ENCODE peak calls at places on chromosome 9, in eight cellular contexts. G, Z, O, J, N, C, T and E are unnamed samples. For H3K4me1, the result is how much of the 10 kb centered on the place peaks cover.

GRCh38 chr9:78386746-78387145 is 89.8 kb downstream of the PSAT1 start:
- DNase-seq in G (no peak), Z (no peak), O (no peak), J (no peak), N (no peak), C (no peak), T (no peak), E (no peak)

GRCh38 chr9:100756217-100756616 is 178.3 kb downstream of the CAVIN4 start:
- DNase-seq in G (no peak), Z (no peak), O (no peak), J (peak), N (no peak), C (no peak), T (no peak), E (no peak)

GRCh38 chr9:27528886-27529315 is 713 bp downstream of the MOB3B start:
- DNase-seq in G (peak), Z (peak), O (peak), J (peak), N (peak), C (peak), T (peak), E (peak)

GRCh38 chr9:74117731-74118130 is 379.4 kb upstream of the RORB start:
- DNase-seq in G (no peak), Z (no peak), O (no peak), J (no peak), N (no peak), C (no peak), T (no peak), E (no peak)

GRCh38 chr9:113398796-113399195 is 2.3 kb downstream of the ALAD start:
- DNase-seq in G (no peak), Z (no peak), O (no peak), J (no peak), N (no peak), C (no peak), T (no peak), E (no peak)

GRCh38 chr9:107351382-107352045 is 68.4 kb downstream of the RAD23B start:
- DNase-seq in G (peak), Z (no peak), O (no peak), J (no peak), N (no peak), C (no peak), T (no peak), E (no peak)

GRCh38 chr9:125121156-125121555 is 22.2 kb downstream of the SCAI start:
- DNase-seq in G (peak), Z (no peak), O (no peak), J (no peak), N (no peak), C (no peak), T (no peak), E (no peak)

GRCh38 chr9:10331157-10331556 is 281.6 kb downstream of the PTPRD start:
- DNase-seq in G (no peak), Z (no peak), O (no peak), J (no peak), N (no peak), C (no peak), T (no peak), E (no peak)

GRCh38 chr9:136160321-136160938 is 41.8 kb upstream of the TMEM250 start:
- DNase-seq in G (no peak), Z (no peak), O (no peak), J (no peak), N (no peak), C (no peak), T (peak), E (no peak)

GRCh38 chr9:83062011-83062652 is 810 bp downstream of the RASEF start:
- DNase-seq in G (peak), Z (peak), O (peak), J (peak), N (no peak), C (no peak), T (peak), E (no peak)

GRCh38 chr9:113564804-113565237 is 101.3 kb downstream of the RGS3 start:
- DNase-seq in G (peak), Z (peak), O (peak), J (peak), N (peak), C (no peak), T (peak), E (peak)

GRCh38 chr9:124322618-124323432 is 65.1 kb downstream of the NEK6 start:
- DNase-seq in G (no peak), Z (no peak), O (no peak), J (no peak), N (no peak), C (no peak), T (no peak), E (no peak)

GRCh38 chr9:6549106-6549505 is 96.4 kb downstream of the GLDC start:
- DNase-seq in G (no peak), Z (no peak), O (no peak), J (no peak), N (no peak), C (no peak), T (no peak), E (no peak)

GRCh38 chr9:101478906-101479305 is 43.3 kb upstream of the ALDOB start:
- DNase-seq in G (no peak), Z (no peak), O (no peak), J (no peak), N (no peak), C (no peak), T (no peak), E (no peak)

GRCh38 chr9:77926314-77926959 is 105.2 kb downstream of the GNAQ start:
- DNase-seq in G (no peak), Z (no peak), O (no peak), J (no peak), N (no peak), C (no peak), T (no peak), E (no peak)

GRCh38 chr9:95515272-95516113 is 1.3 kb downstream of the PTCH1 start:
- DNase-seq in G (peak), Z (peak), O (peak), J (peak), N (no peak), C (no peak), T (no peak), E (no peak)

GRCh38 chr9:120890415-120891254 is 13.6 kb upstream of the PHF19 start:
- DNase-seq in G (no peak), Z (no peak), O (no peak), J (no peak), N (peak), C (no peak), T (no peak), E (peak)

GRCh38 chr9:137452761-137453642 is 6.1 kb downstream of the NSMF start:
- DNase-seq in G (no peak), Z (peak), O (peak), J (no peak), N (no peak), C (no peak), T (peak), E (peak)

GRCh38 chr9:137270929-137271695 is 6.4 kb upstream of the TOR4A start:
- DNase-seq in G (no peak), Z (no peak), O (peak), J (no peak), N (no peak), C (no peak), T (peak), E (no peak)

DNA sequence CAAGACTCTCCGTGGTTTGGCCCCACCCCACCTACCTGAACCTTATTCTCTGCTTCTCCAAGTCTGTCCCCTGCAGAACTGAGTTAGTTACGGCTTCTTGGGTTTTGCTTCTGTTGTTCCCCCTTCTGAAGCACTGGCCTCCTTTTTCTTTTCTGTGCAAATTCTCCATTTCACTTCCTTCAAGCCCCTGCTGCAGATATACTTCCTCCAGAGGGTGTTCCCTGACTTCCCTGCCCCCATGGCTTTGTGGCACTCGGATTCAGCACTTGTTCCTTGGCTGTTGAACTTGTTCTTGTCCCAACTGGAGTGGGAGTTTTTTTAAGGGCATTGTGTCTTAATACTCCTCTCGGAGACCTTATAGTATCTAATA is 2.0 kb downstream of the ZBTB34 start:
- DNase-seq in G (peak), Z (peak), O (no peak), J (no peak), N (no peak), C (no peak), T (no peak), E (no peak)
- H3K4me3 ChIP-seq in G (no peak), Z (peak), O (no peak), J (no peak), N (peak), C (peak), T (peak), E (no peak)

DNA sequence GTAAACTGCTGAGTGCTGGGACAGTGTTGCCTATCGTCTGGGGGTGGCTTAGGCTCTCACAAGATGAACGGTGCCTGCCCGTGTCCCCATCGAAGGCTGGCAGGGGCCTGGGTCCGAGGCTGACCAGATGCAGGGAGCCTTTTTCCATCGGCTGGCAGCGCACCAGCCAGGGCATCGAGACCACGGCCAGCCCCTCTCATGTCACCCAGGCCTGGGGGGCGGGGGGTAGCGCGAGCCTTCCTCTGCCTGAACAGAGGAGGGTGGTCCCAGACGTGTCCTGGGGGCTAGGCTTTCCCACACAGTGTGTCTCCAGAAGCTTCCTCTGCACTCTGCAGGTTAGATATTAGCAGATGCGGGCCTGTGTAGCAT is 17.3 kb downstream of the FGD3 start:
- DNase-seq in G (no peak), Z (no peak), O (no peak), J (no peak), N (no peak), C (no peak), T (no peak), E (no peak)
- H3K27ac ChIP-seq in G (no peak), Z (peak), O (peak), J (no peak), N (no peak), C (no peak), T (peak), E (no peak)

DNA sequence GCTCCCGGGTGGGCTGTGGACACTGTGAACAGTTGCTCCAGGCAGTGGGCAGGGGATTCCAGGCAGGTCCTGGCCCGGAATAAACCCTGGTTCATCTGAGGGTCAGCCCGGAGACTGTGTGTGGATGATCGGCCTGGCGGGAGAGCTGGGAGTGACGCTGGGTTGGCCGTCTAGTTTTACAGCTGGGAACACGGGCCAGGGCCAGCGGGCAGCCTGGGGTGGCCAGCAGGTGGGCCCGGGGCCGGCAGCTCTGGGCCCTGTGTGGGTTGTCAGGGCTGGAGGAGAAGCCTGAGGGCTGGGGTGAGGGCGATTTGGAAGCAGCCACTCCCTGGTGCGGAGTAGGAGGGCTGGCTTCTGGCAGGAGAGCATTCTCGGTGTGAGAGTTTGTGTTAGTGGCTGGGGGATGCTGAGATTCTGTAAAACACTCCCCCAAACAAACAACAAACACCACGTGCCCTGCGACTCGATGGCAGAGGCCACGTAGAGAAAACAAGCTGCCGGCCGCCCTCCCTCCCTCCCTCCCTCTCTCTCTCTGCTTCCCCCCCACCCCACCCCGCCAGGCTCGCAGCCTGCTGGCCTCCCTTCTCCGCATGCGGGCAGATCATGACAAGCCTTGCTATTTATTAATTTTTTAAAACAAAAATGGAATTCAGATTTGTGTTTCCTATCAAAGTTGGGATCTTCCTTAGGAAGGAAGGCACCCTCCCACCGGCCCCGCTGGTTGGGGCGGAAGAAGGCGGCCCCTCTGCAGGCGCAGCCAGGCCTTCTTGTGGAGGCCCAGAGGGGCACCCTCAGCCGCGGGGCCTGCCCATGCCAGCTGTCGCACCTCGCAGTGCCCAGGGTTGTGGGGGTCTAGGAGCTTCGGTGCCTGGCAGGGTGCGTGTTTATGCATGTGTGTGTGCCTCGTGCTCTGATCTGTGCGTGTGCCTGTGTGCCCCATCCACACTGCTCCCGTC is 49.5 kb downstream of the RXRA start:
- DNase-seq in G (no peak), Z (no peak), O (peak), J (peak), N (peak), C (peak), T (peak), E (no peak)
- H3K4me1 ChIP-seq in G (under half), Z (under half), O (half or more), J (half or more), N (half or more), C (half or more), T (half or more), E (under half)

DNA sequence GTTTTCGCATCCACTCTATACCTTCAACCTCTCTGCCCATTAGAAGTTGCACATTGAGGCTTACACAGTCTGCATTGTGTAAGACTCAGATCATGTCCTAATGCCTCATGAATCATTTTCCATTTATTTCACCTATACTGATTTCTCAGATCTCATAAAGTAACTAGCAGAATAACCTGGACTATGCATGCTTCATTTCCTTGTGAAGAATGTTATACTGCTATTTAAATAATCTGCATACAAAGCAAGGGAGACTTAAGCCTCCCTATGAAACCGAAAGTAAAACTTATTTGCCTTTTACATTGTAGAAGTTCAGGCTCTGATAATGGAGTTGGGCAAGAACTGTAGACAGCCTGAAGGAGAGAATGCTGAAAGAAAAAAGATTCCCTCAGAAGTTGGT is 235.4 kb downstream of the ELAVL2 start:
- DNase-seq in G (peak), Z (no peak), O (no peak), J (no peak), N (no peak), C (no peak), T (no peak), E (no peak)
- H3K4me3 ChIP-seq in G (no peak), Z (no peak), O (no peak), J (no peak), N (peak), C (peak), T (peak), E (peak)

DNA sequence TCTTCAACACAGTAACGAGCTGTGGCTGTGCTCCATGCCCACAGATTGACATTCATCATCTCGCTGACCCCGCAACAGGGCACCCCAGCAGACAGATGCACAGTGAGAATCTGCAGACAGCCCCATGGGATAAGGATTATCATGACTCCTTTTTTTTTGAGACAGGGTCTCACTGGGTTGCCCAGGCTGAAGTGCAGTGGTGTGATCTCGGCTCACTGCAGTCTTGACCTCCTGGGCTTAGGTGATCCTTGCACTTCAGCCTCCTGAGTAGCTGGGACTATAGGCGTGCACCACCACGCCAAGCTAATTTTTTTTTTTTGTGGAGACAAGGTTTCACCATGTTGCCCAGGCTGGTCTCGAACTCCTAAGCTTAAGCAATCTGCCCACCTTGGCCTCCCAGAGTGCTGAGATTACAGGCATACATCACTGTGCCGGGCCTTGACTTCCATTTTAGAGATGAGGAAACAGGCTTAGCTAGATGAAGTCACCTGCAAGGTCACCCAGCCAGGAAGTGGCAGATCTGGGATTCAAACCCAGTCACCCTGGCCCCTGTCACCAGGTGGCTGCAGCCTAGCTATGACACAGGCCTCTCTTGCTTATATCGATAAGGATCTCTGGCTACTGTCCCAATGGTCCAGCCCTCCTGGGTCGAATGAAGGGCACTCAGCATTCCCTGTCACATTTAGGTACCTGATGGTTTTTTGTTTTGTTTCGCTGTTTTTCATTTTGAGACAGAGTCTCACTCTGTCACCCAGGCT is 5.1 kb downstream of the AIF1L start:
- DNase-seq in G (no peak), Z (no peak), O (no peak), J (no peak), N (no peak), C (no peak), T (no peak), E (no peak)
- H3K27ac ChIP-seq in G (no peak), Z (no peak), O (no peak), J (no peak), N (peak), C (no peak), T (no peak), E (no peak)